ENCODE peak calls at places on chromosomes 5 and 9, in eight cellular contexts. L is AG04450, J is cardiac fibroblast, Z is coronary artery, R is fibroblast of mammary gland, F is fibroblast of the aortic adventitia, A is Peyer's patch, P is BJ. X is an unnamed sample.

GRCh38 chr9:136219276-136219675 is 14.3 kb upstream of the LHX3 start:
- DNase-seq in A (no peak), Z (no peak), F (no peak), R (peak), J (peak), L (peak), P (peak), X (no peak)

GRCh38 chr9:72589684-72590555 is 68.5 kb downstream of the TMC1 start:
- DNase-seq in Z (no peak), F (peak), R (no peak), L (no peak), P (no peak), J (peak), A (no peak), X (peak)

GRCh38 chr5:127665641-127666040 is 16.8 kb downstream of the CTXN3 start:
- DNase-seq in P (no peak), Z (no peak), J (peak), A (no peak), L (no peak), F (peak), R (peak), X (peak)

GRCh38 chr9:106885451-106885850 is 22.5 kb downstream of the ZNF462 start:
- DNase-seq in P (peak), R (peak), J (peak), F (peak), A (no peak), L (peak), Z (no peak), X (peak)

GRCh38 chr5:120382813-120383212 is 81.3 kb upstream of the PRR16 start:
- DNase-seq in J (no peak), R (no peak), A (no peak), P (no peak), F (no peak), Z (no peak), L (no peak), X (peak)

GRCh38 chr9:98867434-98868168 is 60.1 kb downstream of the GALNT12 start:
- DNase-seq in L (peak), P (peak), A (no peak), Z (peak), J (peak), F (peak), R (peak), X (peak)

GRCh38 chr5:34834794-34835089 is 4.2 kb upstream of the TTC23L start:
- DNase-seq in R (no peak), Z (no peak), F (no peak), J (no peak), L (no peak), P (no peak), A (no peak), X (no peak)

GRCh38 chr5:53045263-53045662 is 56.1 kb downstream of the ITGA2 start:
- DNase-seq in A (no peak), R (no peak), J (no peak), F (peak), L (no peak), P (no peak), Z (no peak), X (no peak)

GRCh38 chr9:114016629-114017423 is 61.3 kb downstream of the AMBP start:
- DNase-seq in L (no peak), A (peak), J (no peak), P (no peak), F (no peak), R (no peak), Z (peak), X (no peak)

GRCh38 chr5:105475401-105475800 is 1912.8 kb upstream of the NUDT12 start:
- DNase-seq in Z (no peak), P (no peak), L (no peak), F (no peak), R (no peak), A (no peak), J (no peak), X (no peak)

GRCh38 chr5:100577506-100577905 is 42.3 kb downstream of the FAM174A start:
- DNase-seq in Z (no peak), F (no peak), J (no peak), R (no peak), L (no peak), P (no peak), A (no peak), X (no peak)

GRCh38 chr5:8576178-8576577 is 707.2 kb downstream of the MTRR start:
- DNase-seq in P (no peak), J (no peak), L (no peak), Z (no peak), F (no peak), A (no peak), R (peak), X (no peak)

GRCh38 chr9:125829743-125830142 is 82.6 kb downstream of the PBX3 start:
- DNase-seq in L (no peak), F (peak), P (no peak), Z (no peak), R (peak), A (no peak), J (peak), X (peak)

GRCh38 chr5:92741906-92742305 is 839.1 kb downstream of the NR2F1-AS1 start:
- DNase-seq in F (no peak), R (no peak), Z (no peak), A (no peak), J (no peak), L (no peak), P (no peak), X (no peak)

GRCh38 chr5:150317048-150318003 is 14.6 kb upstream of the ARSI start:
- DNase-seq in A (no peak), F (peak), L (peak), J (peak), P (peak), R (peak), Z (no peak), X (peak)

GRCh38 chr9:121440265-121440664 is 59.4 kb downstream of the GGTA1 start:
- DNase-seq in P (no peak), J (peak), L (no peak), A (no peak), F (peak), R (peak), Z (no peak), X (peak)

GRCh38 chr9:94870793-94871558 is 144.5 kb downstream of the AOPEP start:
- DNase-seq in P (peak), L (no peak), Z (no peak), A (no peak), J (peak), F (peak), R (no peak), X (no peak)

GRCh38 chr9:79900754-79901153 is 329.0 kb downstream of the TLE4 start:
- DNase-seq in P (no peak), Z (no peak), A (no peak), L (no peak), R (no peak), F (no peak), J (no peak), X (no peak)

GRCh38 chr9:108184941-108185340 is 670.8 kb downstream of the ACTL7B start:
- DNase-seq in Z (no peak), P (no peak), A (no peak), J (peak), R (peak), L (no peak), F (peak), X (peak)

GRCh38 chr5:132388244-132389050 is 18.9 kb downstream of the SLC22A5 start:
- DNase-seq in P (no peak), R (peak), F (peak), L (no peak), A (no peak), J (peak), Z (peak), X (peak)

GRCh38 chr5:68416714-68417113 is 201.2 kb downstream of the PIK3R1 start:
- DNase-seq in J (no peak), A (no peak), P (no peak), L (no peak), R (no peak), F (no peak), Z (no peak), X (no peak)

GRCh38 chr9:33082538-33083326 is 6.3 kb upstream of the SMU1 start:
- DNase-seq in R (no peak), L (no peak), F (no peak), Z (no peak), J (no peak), P (no peak), A (no peak), X (no peak)

GRCh38 chr5:60161340-60161934 is 267.9 kb upstream of the PDE4D start:
- DNase-seq in J (peak), A (no peak), F (peak), Z (no peak), R (peak), L (no peak), P (no peak), X (peak)

GRCh38 chr9:110835404-110835803 is 166.8 kb downstream of the MUSK start:
- DNase-seq in F (peak), Z (no peak), J (peak), A (no peak), R (peak), L (peak), P (peak), X (peak)

GRCh38 chr5:89535421-89535820 is 652.4 kb upstream of the MEF2C start:
- DNase-seq in A (no peak), L (no peak), F (peak), R (peak), P (no peak), J (no peak), Z (no peak), X (no peak)

GRCh38 chr9:95776131-95776530 is 99.4 kb upstream of the ERCC6L2 start:
- DNase-seq in P (no peak), Z (no peak), J (no peak), A (no peak), R (peak), F (no peak), L (no peak), X (no peak)

GRCh38 chr5:59171131-59171530 is 588.3 kb downstream of the RAB3C start:
- DNase-seq in A (no peak), P (no peak), F (no peak), J (no peak), L (no peak), Z (no peak), R (no peak), X (no peak)

GRCh38 chr5:17077447-17078233 is 139.8 kb upstream of the BASP1 start:
- DNase-seq in R (no peak), J (peak), L (no peak), F (no peak), A (no peak), P (no peak), Z (no peak), X (no peak)

GRCh38 chr9:84436386-84437114 is 96.0 kb upstream of the SLC28A3 start:
- DNase-seq in J (peak), A (no peak), F (peak), L (no peak), P (no peak), Z (peak), R (no peak), X (peak)

GRCh38 chr9:128192601-128193371 is 1.4 kb upstream of the CIZ1 start:
- DNase-seq in F (peak), L (no peak), P (peak), A (peak), R (peak), J (peak), Z (peak), X (peak)

GRCh38 chr5:36495638-36496010 is 110.8 kb upstream of the SLC1A3 start:
- DNase-seq in L (no peak), A (no peak), J (no peak), P (no peak), F (no peak), Z (no peak), R (no peak), X (no peak)

GRCh38 chr5:9599391-9599790 is 30.8 kb downstream of the TAS2R1 start:
- DNase-seq in P (no peak), F (no peak), R (no peak), J (no peak), Z (no peak), L (no peak), A (no peak), X (no peak)
- H3K4me3 ChIP-seq in P (no peak), F (no peak), R (no peak), J (no peak), Z (no peak), L (no peak), A (no peak), X (no peak)

GRCh38 chr9:87498816-87499454 is 1.3 kb downstream of the DAPK1 start:
- DNase-seq in J (no peak), L (no peak), A (no peak), R (no peak), Z (no peak), P (no peak), F (no peak), X (no peak)

GRCh38 chr9:87499455-87500015 is 1.9 kb downstream of the DAPK1 start:
- DNase-seq in A (no peak), F (no peak), L (no peak), Z (no peak), P (no peak), R (no peak), J (no peak), X (no peak)

GRCh38 chr9:87497080-87497603 is 525 bp upstream of the DAPK1 start:
- DNase-seq in P (no peak), J (no peak), A (no peak), L (no peak), Z (no peak), F (no peak), R (no peak), X (no peak)

GRCh38 chr9:87497604-87498045 is at the start of gene DAPK1:
- DNase-seq in P (no peak), R (peak), L (no peak), A (peak), Z (no peak), J (peak), F (peak), X (peak)

GRCh38 chr9:87498046-87498815 is 564 bp downstream of the DAPK1 start:
- DNase-seq in A (peak), J (peak), P (no peak), R (peak), F (peak), Z (no peak), L (no peak), X (peak)
- TF ChIP-seq CTCF in A (no peak), J (peak), P (peak), R (no peak), F (peak), Z (no peak), L (no peak), X (no peak)

GRCh38 chr9:129459550-129460322 is 161.2 kb downstream of the C9orf50 start:
- DNase-seq in J (no peak), L (no peak), P (no peak), F (no peak), R (no peak), A (no peak), Z (no peak), X (no peak)
- H3K4me3 ChIP-seq in J (no peak), L (no peak), P (no peak), F (no peak), R (no peak), A (peak), Z (peak), X (no peak)

DNA sequence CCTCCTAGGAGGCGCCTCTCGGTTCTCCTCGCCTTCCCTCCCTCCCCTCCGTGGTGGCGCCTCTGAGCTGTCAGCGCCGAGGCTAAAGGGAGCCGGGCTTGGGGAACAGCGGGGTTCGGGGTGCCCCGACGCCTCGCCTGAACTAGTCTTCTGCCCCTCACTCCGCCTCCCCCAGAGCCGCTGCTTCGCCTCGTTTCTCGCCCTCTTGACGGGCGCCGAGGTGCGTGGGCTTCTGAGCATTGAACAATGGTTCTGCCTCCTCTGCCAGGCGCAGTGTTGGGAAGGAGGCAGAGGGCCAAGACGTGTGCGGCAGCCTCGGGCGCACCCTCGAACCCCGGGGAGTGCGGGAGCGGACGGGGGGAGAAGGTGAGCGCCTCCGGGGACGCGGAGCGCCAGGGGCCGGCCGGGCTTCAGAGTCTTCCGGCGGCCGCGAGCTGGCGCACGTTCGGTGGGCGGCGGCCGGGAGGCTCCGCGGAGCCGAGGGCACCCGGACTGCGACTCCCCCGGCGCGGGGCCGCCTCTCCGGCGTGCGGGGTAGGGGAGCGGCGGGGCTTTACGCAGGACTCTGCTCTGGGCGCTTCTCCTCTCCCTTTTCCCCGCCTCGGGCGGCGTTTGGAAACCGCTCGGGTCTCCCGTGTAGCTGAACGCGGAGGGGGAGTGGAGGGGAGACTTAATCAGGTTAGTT is 916 bp downstream of the VLDLR start:
- DNase-seq in R (no peak), A (peak), Z (peak), J (peak), P (no peak), F (peak), L (no peak), X (peak)
- TF ChIP-seq CTCF in R (no peak), A (no peak), Z (no peak), J (no peak), P (no peak), F (no peak), L (no peak), X (no peak)

DNA sequence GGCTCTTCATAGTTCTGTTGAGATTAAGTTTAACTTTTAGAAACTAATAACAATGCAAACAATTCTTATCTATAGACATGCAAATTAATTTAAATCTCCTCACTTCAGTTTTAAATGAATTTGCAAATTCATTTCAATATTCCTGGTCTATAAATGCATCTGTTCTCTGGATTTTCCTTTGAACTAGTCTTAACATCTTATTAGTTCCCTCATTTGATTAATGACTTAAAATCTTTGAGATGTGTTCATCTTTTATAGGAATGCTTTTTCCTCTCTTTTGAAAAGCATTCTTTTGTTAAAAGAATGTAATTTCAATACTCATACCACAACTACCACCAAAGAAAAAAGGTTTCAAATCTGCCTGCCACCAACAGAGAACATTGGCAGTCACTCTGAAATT is 169.4 kb downstream of the RASEF start:
- DNase-seq in R (no peak), A (no peak), P (no peak), J (no peak), F (no peak), L (no peak), Z (no peak), X (no peak)
- H3K4me3 ChIP-seq in R (no peak), A (no peak), P (no peak), J (no peak), F (no peak), L (no peak), Z (no peak), X (no peak)

DNA sequence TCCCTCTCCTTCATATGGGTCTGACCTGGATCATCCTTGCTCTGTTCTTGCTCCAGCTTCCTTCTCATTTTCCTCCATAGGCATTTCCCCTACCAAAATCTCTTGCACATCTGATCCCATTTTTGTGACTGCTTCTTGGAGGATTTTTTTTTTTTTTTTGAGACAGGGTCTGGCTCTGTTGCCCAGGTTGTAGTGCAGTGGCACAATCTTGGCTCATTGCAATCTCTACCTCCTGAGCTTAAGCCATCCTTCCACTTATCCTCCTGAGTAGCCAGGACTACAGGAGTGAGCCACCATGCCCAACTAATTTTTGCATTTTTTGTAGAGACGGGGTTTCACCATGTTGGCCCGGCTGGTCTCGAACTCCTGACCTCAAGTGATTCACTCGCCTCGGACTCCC is 10.5 kb upstream of the JMY start:
- DNase-seq in A (no peak), R (no peak), L (no peak), Z (no peak), F (no peak), P (no peak), J (no peak), X (no peak)
- TF ChIP-seq CTCF in A (no peak), R (no peak), L (no peak), Z (no peak), F (no peak), P (no peak), J (no peak), X (no peak)